ENCODE peak calls at places on chromosomes 5 and 9, in five cellular contexts. One of them, this sample, is unnamed.

GRCh38 chr9:92046676-92047075 is 68.5 kb downstream of the SPTLC1 start:
- DNase-seq in cardiac fibroblast: no peak
- DNase-seq in body of pancreas: no peak
- DNase-seq in PC-3: no peak
- DNase-seq in choroid plexus epithelial cell: no peak
- DNase-seq in this sample: no peak

GRCh38 chr9:73202992-73203391 is 51.3 kb downstream of the ANXA1 start:
- DNase-seq in cardiac fibroblast: no peak
- DNase-seq in body of pancreas: no peak
- DNase-seq in PC-3: no peak
- DNase-seq in choroid plexus epithelial cell: no peak
- DNase-seq in this sample: no peak

GRCh38 chr5:94375801-94376200 is 242.6 kb downstream of the KIAA0825 start:
- DNase-seq in cardiac fibroblast: peak
- DNase-seq in body of pancreas: no peak
- DNase-seq in PC-3: peak
- DNase-seq in choroid plexus epithelial cell: peak
- DNase-seq in this sample: no peak

GRCh38 chr9:136864996-136865767 is 926 bp downstream of the EDF1 start:
- DNase-seq in cardiac fibroblast: no peak
- DNase-seq in body of pancreas: no peak
- DNase-seq in PC-3: no peak
- DNase-seq in choroid plexus epithelial cell: no peak
- DNase-seq in this sample: no peak

GRCh38 chr5:127959152-127959764 is 124.3 kb upstream of the SLC12A2 start:
- DNase-seq in cardiac fibroblast: peak
- DNase-seq in body of pancreas: peak
- DNase-seq in PC-3: peak
- DNase-seq in choroid plexus epithelial cell: peak
- DNase-seq in this sample: peak

GRCh38 chr9:34550681-34551270 is 28.0 kb upstream of the ENHO start:
- DNase-seq in cardiac fibroblast: no peak
- DNase-seq in body of pancreas: no peak
- DNase-seq in PC-3: no peak
- DNase-seq in choroid plexus epithelial cell: no peak
- DNase-seq in this sample: no peak

GRCh38 chr9:136995772-136996308 is 528 bp downstream of the CLIC3 start:
- DNase-seq in cardiac fibroblast: peak
- DNase-seq in body of pancreas: peak
- DNase-seq in PC-3: no peak
- DNase-seq in choroid plexus epithelial cell: no peak
- DNase-seq in this sample: peak

GRCh38 chr5:154559398-154560276 is 81.6 kb upstream of the HAND1 start:
- DNase-seq in cardiac fibroblast: no peak
- DNase-seq in body of pancreas: no peak
- DNase-seq in PC-3: no peak
- DNase-seq in choroid plexus epithelial cell: no peak
- DNase-seq in this sample: no peak

GRCh38 chr5:168015506-168015905 is 275.9 kb upstream of the WWC1 start:
- DNase-seq in cardiac fibroblast: peak
- DNase-seq in body of pancreas: no peak
- DNase-seq in PC-3: no peak
- DNase-seq in choroid plexus epithelial cell: no peak
- DNase-seq in this sample: peak

GRCh38 chr5:151020304-151021031 is at the start of gene GPX3:
- DNase-seq in cardiac fibroblast: peak
- DNase-seq in body of pancreas: peak
- DNase-seq in PC-3: no peak
- DNase-seq in choroid plexus epithelial cell: peak
- DNase-seq in this sample: peak

DNA sequence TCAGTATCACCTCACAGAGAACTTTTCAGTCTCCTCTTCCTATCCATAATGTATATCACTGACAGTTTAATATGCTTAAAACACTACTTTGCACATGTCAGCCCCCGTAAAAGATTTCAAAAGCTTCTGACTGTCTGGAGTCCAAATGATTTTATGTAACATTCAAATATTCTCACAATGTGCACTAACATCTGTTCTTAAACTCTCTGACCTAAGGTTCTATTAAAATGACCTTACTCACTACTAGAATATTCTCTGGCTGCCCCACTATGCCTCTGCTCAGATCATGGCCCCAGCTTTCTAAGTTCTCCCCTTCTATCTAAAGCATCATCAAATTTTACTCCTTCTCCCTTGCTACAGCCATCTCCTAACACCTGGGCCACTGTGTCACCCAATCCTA is 52.5 kb downstream of the AP3B1 start:
- DNase-seq in cardiac fibroblast: no peak
- DNase-seq in body of pancreas: no peak
- DNase-seq in PC-3: no peak
- DNase-seq in choroid plexus epithelial cell: no peak
- DNase-seq in this sample: no peak
- TF ChIP-seq CTCF in cardiac fibroblast: no peak
- TF ChIP-seq CTCF in body of pancreas: no peak
- TF ChIP-seq CTCF in PC-3: no peak
- TF ChIP-seq CTCF in choroid plexus epithelial cell: no peak
- TF ChIP-seq CTCF in this sample: no peak

GRCh38 chr5:172150514-172151425 is 37.3 kb downstream of the STK10 start:
- DNase-seq in cardiac fibroblast: no peak
- DNase-seq in body of pancreas: peak
- DNase-seq in PC-3: no peak
- DNase-seq in choroid plexus epithelial cell: peak
- DNase-seq in this sample: peak
- H3K4me3 ChIP-seq in cardiac fibroblast: no peak
- H3K4me3 ChIP-seq in body of pancreas: no peak
- H3K4me3 ChIP-seq in PC-3: no peak
- H3K4me3 ChIP-seq in choroid plexus epithelial cell: no peak
- H3K4me3 ChIP-seq in this sample: no peak

GRCh38 chr5:109291090-109291489 is 118.7 kb downstream of the PJA2 start:
- DNase-seq in cardiac fibroblast: no peak
- DNase-seq in body of pancreas: no peak
- DNase-seq in PC-3: no peak
- DNase-seq in choroid plexus epithelial cell: no peak
- DNase-seq in this sample: no peak
- TF ChIP-seq CTCF in cardiac fibroblast: no peak
- TF ChIP-seq CTCF in body of pancreas: no peak
- TF ChIP-seq CTCF in PC-3: no peak
- TF ChIP-seq CTCF in choroid plexus epithelial cell: no peak
- TF ChIP-seq CTCF in this sample: no peak

DNA sequence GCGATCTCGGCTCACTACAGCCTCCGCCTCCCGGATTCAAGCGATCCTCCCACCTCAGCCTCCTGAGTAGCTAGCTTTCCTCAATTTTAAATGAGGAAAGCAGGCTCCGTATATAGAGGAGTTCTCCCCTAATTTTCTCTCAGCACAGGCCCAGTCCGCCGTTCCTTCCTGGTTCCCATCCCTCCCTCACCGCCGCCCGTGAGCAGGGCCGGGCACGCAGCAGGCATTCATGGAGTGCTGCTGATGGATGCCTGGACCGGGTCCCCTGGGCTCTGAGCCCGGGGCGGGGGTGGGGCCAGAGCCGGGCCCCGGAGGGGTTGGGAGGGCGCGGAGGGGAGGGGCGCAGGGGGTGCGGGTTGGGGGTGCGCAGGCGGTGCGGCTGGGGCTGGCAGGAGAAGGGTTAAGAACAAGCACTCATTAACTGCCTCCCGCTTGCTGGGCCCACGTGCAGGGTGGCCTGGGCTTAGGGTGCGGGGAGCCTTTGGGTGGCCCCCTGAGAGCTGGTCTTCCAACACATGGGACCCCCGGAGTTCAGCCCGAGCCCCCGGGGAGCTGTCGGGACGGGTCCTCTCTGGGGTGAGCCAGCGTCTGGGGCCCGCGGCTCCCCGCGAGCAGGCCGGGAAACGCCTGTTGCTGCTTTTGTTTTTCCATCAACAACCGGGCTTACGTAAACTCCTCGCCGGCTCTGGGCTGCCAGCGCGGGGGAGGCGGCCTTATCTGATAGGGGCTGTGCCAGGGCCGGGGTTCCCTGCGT is 33.7 kb downstream of the LHX2 start:
- DNase-seq in cardiac fibroblast: peak
- DNase-seq in body of pancreas: peak
- DNase-seq in PC-3: no peak
- DNase-seq in choroid plexus epithelial cell: peak
- DNase-seq in this sample: peak
- H3K4me3 ChIP-seq in cardiac fibroblast: peak
- H3K4me3 ChIP-seq in body of pancreas: no peak
- H3K4me3 ChIP-seq in PC-3: peak
- H3K4me3 ChIP-seq in choroid plexus epithelial cell: peak
- H3K4me3 ChIP-seq in this sample: peak

DNA sequence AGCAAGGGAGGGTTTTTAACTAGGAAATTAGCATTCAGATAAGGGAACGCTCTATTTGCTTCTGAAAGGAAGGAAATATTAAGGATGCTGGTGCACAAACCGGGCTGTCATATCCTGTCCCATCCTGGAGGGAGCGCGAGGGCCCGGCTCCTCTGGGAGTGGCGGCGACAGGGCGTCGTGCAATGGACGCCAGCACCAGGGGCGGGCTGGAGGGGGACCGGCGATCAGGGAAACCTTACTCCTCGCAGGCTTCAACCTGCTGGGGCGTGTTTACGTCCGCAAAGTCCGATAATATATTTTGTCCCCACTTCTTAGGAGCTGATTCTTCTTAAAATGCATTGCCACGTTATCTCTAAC is 197.1 kb upstream of the TBCA start:
- DNase-seq in cardiac fibroblast: no peak
- DNase-seq in body of pancreas: no peak
- DNase-seq in PC-3: no peak
- DNase-seq in choroid plexus epithelial cell: no peak
- DNase-seq in this sample: no peak
- TF ChIP-seq CTCF in cardiac fibroblast: no peak
- TF ChIP-seq CTCF in body of pancreas: no peak
- TF ChIP-seq CTCF in PC-3: no peak
- TF ChIP-seq CTCF in choroid plexus epithelial cell: no peak
- TF ChIP-seq CTCF in this sample: peak

DNA sequence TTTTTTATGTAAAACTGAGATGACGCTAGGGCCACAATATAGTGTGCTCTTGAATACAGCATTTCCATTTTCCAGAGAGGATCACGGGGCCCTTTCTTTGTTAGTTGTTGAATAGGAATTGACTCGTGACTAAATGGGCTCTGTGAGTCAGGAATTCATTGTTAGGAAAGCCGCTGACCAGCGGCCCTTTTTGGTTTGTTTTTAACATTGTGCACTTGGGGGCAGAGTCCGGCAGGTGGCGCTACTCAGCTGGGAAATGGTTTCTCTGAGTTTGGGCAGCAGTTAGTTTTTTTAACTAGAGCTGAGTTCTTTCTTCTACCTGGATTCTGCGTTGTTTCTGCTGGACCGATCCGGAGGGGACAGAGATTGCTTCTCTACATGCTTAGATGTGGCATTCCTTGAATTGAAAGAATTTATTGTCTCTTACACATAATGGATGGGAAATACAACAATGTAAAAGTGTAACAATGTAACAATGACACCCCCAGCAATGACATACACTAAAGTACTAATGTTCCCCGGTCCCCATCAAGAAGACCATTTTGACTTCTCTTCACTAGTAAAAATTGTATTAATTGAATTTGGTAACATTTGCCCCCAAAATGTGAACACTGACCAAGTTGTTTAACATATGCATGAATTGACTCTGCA is 760.0 kb downstream of the TAF11L14 start:
- DNase-seq in cardiac fibroblast: peak
- DNase-seq in body of pancreas: peak
- DNase-seq in PC-3: peak
- DNase-seq in choroid plexus epithelial cell: peak
- DNase-seq in this sample: peak
- H3K4me3 ChIP-seq in cardiac fibroblast: no peak
- H3K4me3 ChIP-seq in body of pancreas: no peak
- H3K4me3 ChIP-seq in PC-3: no peak
- H3K4me3 ChIP-seq in choroid plexus epithelial cell: no peak
- H3K4me3 ChIP-seq in this sample: no peak

GRCh38 chr9:132641216-132641615 is 28.6 kb downstream of the DDX31 start:
- DNase-seq in cardiac fibroblast: no peak
- DNase-seq in body of pancreas: no peak
- DNase-seq in PC-3: no peak
- DNase-seq in choroid plexus epithelial cell: no peak
- DNase-seq in this sample: no peak

GRCh38 chr9:132645306-132645705 is 24.5 kb downstream of the DDX31 start:
- DNase-seq in cardiac fibroblast: no peak
- DNase-seq in body of pancreas: no peak
- DNase-seq in PC-3: no peak
- DNase-seq in choroid plexus epithelial cell: no peak
- DNase-seq in this sample: no peak

GRCh38 chr9:132645711-132646110 is 24.1 kb downstream of the DDX31 start:
- DNase-seq in cardiac fibroblast: no peak
- DNase-seq in body of pancreas: no peak
- DNase-seq in PC-3: no peak
- DNase-seq in choroid plexus epithelial cell: no peak
- DNase-seq in this sample: no peak

GRCh38 chr9:132646726-132647125 is 23.1 kb downstream of the DDX31 start:
- DNase-seq in cardiac fibroblast: no peak
- DNase-seq in body of pancreas: no peak
- DNase-seq in PC-3: no peak
- DNase-seq in choroid plexus epithelial cell: peak
- DNase-seq in this sample: no peak

DNA sequence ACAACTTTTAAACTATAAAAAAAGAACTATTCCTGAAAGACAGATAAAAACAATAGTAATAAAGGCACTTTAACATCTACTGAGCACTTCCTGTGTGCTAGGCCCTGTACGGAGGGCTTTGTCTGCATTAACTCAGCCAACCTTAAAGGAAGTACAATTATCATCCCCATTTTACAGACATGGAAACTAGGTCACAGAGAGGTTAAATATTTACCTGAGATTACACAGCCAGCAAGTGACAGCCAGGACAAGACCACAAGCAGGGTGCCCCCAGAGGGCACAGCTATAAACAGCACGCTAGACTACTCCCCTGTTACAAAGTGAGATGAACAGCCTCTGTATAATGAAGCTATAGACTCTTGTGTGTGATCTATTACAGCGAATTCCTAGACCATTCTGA is 25.5 kb downstream of the DDX31 start:
- DNase-seq in cardiac fibroblast: no peak
- DNase-seq in body of pancreas: no peak
- DNase-seq in PC-3: peak
- DNase-seq in choroid plexus epithelial cell: no peak
- DNase-seq in this sample: no peak
- TF ChIP-seq CTCF in cardiac fibroblast: no peak
- TF ChIP-seq CTCF in body of pancreas: no peak
- TF ChIP-seq CTCF in PC-3: peak
- TF ChIP-seq CTCF in choroid plexus epithelial cell: peak
- TF ChIP-seq CTCF in this sample: peak

GRCh38 chr5:2009986-2010914 is 127.5 kb upstream of the IRX4 start:
- DNase-seq in cardiac fibroblast: no peak
- DNase-seq in body of pancreas: no peak
- DNase-seq in PC-3: no peak
- DNase-seq in choroid plexus epithelial cell: no peak
- DNase-seq in this sample: no peak
- H3K4me3 ChIP-seq in cardiac fibroblast: no peak
- H3K4me3 ChIP-seq in body of pancreas: no peak
- H3K4me3 ChIP-seq in PC-3: no peak
- H3K4me3 ChIP-seq in choroid plexus epithelial cell: no peak
- H3K4me3 ChIP-seq in this sample: no peak